ENCODE peak calls at places on chromosomes 13 and 19, in ten cellular contexts. One of them, this sample, is unnamed. For H3K9me3, the result is how much of the 10 kb centered on the place peaks cover.

GRCh38 chr19:12913871-12914690 is 5.0 kb downstream of the SYCE2 start:
- DNase-seq in ovary: no peak
- DNase-seq in K562: no peak
- DNase-seq in upper lobe of left lung: no peak
- DNase-seq in body of pancreas: no peak
- DNase-seq in tibial nerve: no peak
- DNase-seq in Peyer's patch: no peak
- DNase-seq in vagina: no peak
- DNase-seq in adrenal gland: peak
- DNase-seq in suprapubic skin: no peak
- DNase-seq in this sample: no peak

GRCh38 chr19:48466571-48467325 is 2.4 kb upstream of the CYTH2 start:
- DNase-seq in K562: no peak
- DNase-seq in upper lobe of left lung: no peak
- DNase-seq in suprapubic skin: no peak
- DNase-seq in body of pancreas: no peak
- DNase-seq in ovary: peak
- DNase-seq in Peyer's patch: no peak
- DNase-seq in vagina: no peak
- DNase-seq in tibial nerve: no peak
- DNase-seq in adrenal gland: peak
- DNase-seq in this sample: no peak

GRCh38 chr19:913080-913748 is at the start of gene R3HDM4:
- DNase-seq in ovary: peak
- DNase-seq in body of pancreas: peak
- DNase-seq in Peyer's patch: peak
- DNase-seq in adrenal gland: peak
- DNase-seq in K562: peak
- DNase-seq in suprapubic skin: no peak
- DNase-seq in vagina: no peak
- DNase-seq in upper lobe of left lung: peak
- DNase-seq in tibial nerve: peak
- DNase-seq in this sample: peak

GRCh38 chr19:53980553-53981407 is 10.7 kb upstream of the CACNG6 start:
- DNase-seq in K562: no peak
- DNase-seq in Peyer's patch: no peak
- DNase-seq in upper lobe of left lung: no peak
- DNase-seq in ovary: no peak
- DNase-seq in suprapubic skin: no peak
- DNase-seq in adrenal gland: no peak
- DNase-seq in vagina: no peak
- DNase-seq in body of pancreas: no peak
- DNase-seq in tibial nerve: no peak
- DNase-seq in this sample: peak

GRCh38 chr13:80084086-80084676 is 256.7 kb downstream of the SPRY2 start:
- DNase-seq in vagina: no peak
- DNase-seq in adrenal gland: peak
- DNase-seq in upper lobe of left lung: no peak
- DNase-seq in tibial nerve: no peak
- DNase-seq in K562: no peak
- DNase-seq in suprapubic skin: no peak
- DNase-seq in body of pancreas: no peak
- DNase-seq in ovary: no peak
- DNase-seq in Peyer's patch: no peak
- DNase-seq in this sample: no peak

GRCh38 chr13:28684257-28684656 is 25.3 kb downstream of the POMP start:
- DNase-seq in vagina: no peak
- DNase-seq in Peyer's patch: peak
- DNase-seq in ovary: no peak
- DNase-seq in K562: no peak
- DNase-seq in adrenal gland: no peak
- DNase-seq in body of pancreas: no peak
- DNase-seq in suprapubic skin: no peak
- DNase-seq in upper lobe of left lung: peak
- DNase-seq in tibial nerve: no peak
- DNase-seq in this sample: no peak

GRCh38 chr19:37964109-37964508 is 57.1 kb downstream of the SIPA1L3 start:
- DNase-seq in ovary: no peak
- DNase-seq in suprapubic skin: no peak
- DNase-seq in body of pancreas: no peak
- DNase-seq in upper lobe of left lung: no peak
- DNase-seq in K562: no peak
- DNase-seq in vagina: no peak
- DNase-seq in tibial nerve: no peak
- DNase-seq in adrenal gland: no peak
- DNase-seq in Peyer's patch: no peak
- DNase-seq in this sample: no peak

GRCh38 chr13:27496006-27496405 is 45.6 kb upstream of the MTIF3 start:
- DNase-seq in ovary: no peak
- DNase-seq in adrenal gland: no peak
- DNase-seq in K562: no peak
- DNase-seq in Peyer's patch: no peak
- DNase-seq in vagina: no peak
- DNase-seq in body of pancreas: no peak
- DNase-seq in tibial nerve: no peak
- DNase-seq in suprapubic skin: peak
- DNase-seq in upper lobe of left lung: no peak
- DNase-seq in this sample: no peak

GRCh38 chr13:112225429-112226090 is 150.6 kb upstream of the SPACA7 start:
- DNase-seq in suprapubic skin: peak
- DNase-seq in K562: no peak
- DNase-seq in ovary: no peak
- DNase-seq in adrenal gland: no peak
- DNase-seq in tibial nerve: no peak
- DNase-seq in Peyer's patch: no peak
- DNase-seq in upper lobe of left lung: no peak
- DNase-seq in body of pancreas: no peak
- DNase-seq in vagina: no peak
- DNase-seq in this sample: no peak

GRCh38 chr13:72820156-72820897 is 38.4 kb downstream of the PIBF1 start:
- DNase-seq in upper lobe of left lung: no peak
- DNase-seq in ovary: no peak
- DNase-seq in Peyer's patch: no peak
- DNase-seq in suprapubic skin: no peak
- DNase-seq in K562: no peak
- DNase-seq in tibial nerve: no peak
- DNase-seq in body of pancreas: no peak
- DNase-seq in adrenal gland: no peak
- DNase-seq in vagina: no peak
- DNase-seq in this sample: no peak

GRCh38 chr13:84481958-84482357 is 599.7 kb upstream of the SLITRK1 start:
- DNase-seq in K562: no peak
- DNase-seq in suprapubic skin: no peak
- DNase-seq in body of pancreas: no peak
- DNase-seq in vagina: no peak
- DNase-seq in ovary: no peak
- DNase-seq in adrenal gland: no peak
- DNase-seq in tibial nerve: no peak
- DNase-seq in upper lobe of left lung: no peak
- DNase-seq in Peyer's patch: no peak
- DNase-seq in this sample: no peak

GRCh38 chr13:98299243-98299953 is 122.3 kb upstream of the RNF113B start:
- DNase-seq in body of pancreas: no peak
- DNase-seq in tibial nerve: no peak
- DNase-seq in adrenal gland: no peak
- DNase-seq in suprapubic skin: no peak
- DNase-seq in ovary: no peak
- DNase-seq in upper lobe of left lung: no peak
- DNase-seq in K562: no peak
- DNase-seq in vagina: no peak
- DNase-seq in Peyer's patch: no peak
- DNase-seq in this sample: no peak

GRCh38 chr13:110373617-110374016 is 66.5 kb downstream of the COL4A2 start:
- DNase-seq in K562: no peak
- DNase-seq in adrenal gland: no peak
- DNase-seq in upper lobe of left lung: no peak
- DNase-seq in vagina: no peak
- DNase-seq in body of pancreas: no peak
- DNase-seq in tibial nerve: no peak
- DNase-seq in ovary: no peak
- DNase-seq in suprapubic skin: no peak
- DNase-seq in Peyer's patch: no peak
- DNase-seq in this sample: no peak

GRCh38 chr19:13011653-13012389 is 16.5 kb downstream of the NFIX start:
- DNase-seq in adrenal gland: no peak
- DNase-seq in suprapubic skin: no peak
- DNase-seq in vagina: no peak
- DNase-seq in ovary: peak
- DNase-seq in K562: no peak
- DNase-seq in tibial nerve: no peak
- DNase-seq in Peyer's patch: no peak
- DNase-seq in body of pancreas: no peak
- DNase-seq in upper lobe of left lung: peak
- DNase-seq in this sample: peak

GRCh38 chr13:82717249-82717648 is 1165.0 kb downstream of the SLITRK1 start:
- DNase-seq in adrenal gland: no peak
- DNase-seq in upper lobe of left lung: no peak
- DNase-seq in Peyer's patch: no peak
- DNase-seq in ovary: no peak
- DNase-seq in vagina: no peak
- DNase-seq in body of pancreas: no peak
- DNase-seq in K562: no peak
- DNase-seq in suprapubic skin: no peak
- DNase-seq in tibial nerve: no peak
- DNase-seq in this sample: no peak

GRCh38 chr13:41468631-41469030 is 11.3 kb downstream of the RGCC start:
- DNase-seq in K562: no peak
- DNase-seq in Peyer's patch: no peak
- DNase-seq in vagina: no peak
- DNase-seq in upper lobe of left lung: no peak
- DNase-seq in body of pancreas: no peak
- DNase-seq in adrenal gland: no peak
- DNase-seq in tibial nerve: no peak
- DNase-seq in suprapubic skin: no peak
- DNase-seq in ovary: no peak
- DNase-seq in this sample: no peak

GRCh38 chr19:6767357-6768235 is at the start of gene SH2D3A:
- DNase-seq in body of pancreas: peak
- DNase-seq in upper lobe of left lung: peak
- DNase-seq in Peyer's patch: peak
- DNase-seq in ovary: no peak
- DNase-seq in K562: peak
- DNase-seq in suprapubic skin: peak
- DNase-seq in vagina: no peak
- DNase-seq in tibial nerve: no peak
- DNase-seq in adrenal gland: peak
- DNase-seq in this sample: peak

GRCh38 chr13:81425286-81425685 is 1084.4 kb upstream of the SPRY2 start:
- DNase-seq in suprapubic skin: no peak
- DNase-seq in vagina: no peak
- DNase-seq in tibial nerve: no peak
- DNase-seq in body of pancreas: no peak
- DNase-seq in ovary: no peak
- DNase-seq in adrenal gland: no peak
- DNase-seq in K562: no peak
- DNase-seq in Peyer's patch: no peak
- DNase-seq in upper lobe of left lung: no peak
- DNase-seq in this sample: no peak
- H3K9me3 ChIP-seq in suprapubic skin: under half
- H3K9me3 ChIP-seq in vagina: under half
- H3K9me3 ChIP-seq in tibial nerve: under half
- H3K9me3 ChIP-seq in body of pancreas: under half
- H3K9me3 ChIP-seq in ovary: under half
- H3K9me3 ChIP-seq in adrenal gland: under half
- H3K9me3 ChIP-seq in K562: under half
- H3K9me3 ChIP-seq in Peyer's patch: under half
- H3K9me3 ChIP-seq in upper lobe of left lung: under half
- H3K9me3 ChIP-seq in this sample: under half

GRCh38 chr19:40365613-40366401 is 17.3 kb downstream of the PLD3 start:
- DNase-seq in tibial nerve: peak
- DNase-seq in body of pancreas: peak
- DNase-seq in adrenal gland: peak
- DNase-seq in upper lobe of left lung: peak
- DNase-seq in vagina: no peak
- DNase-seq in K562: peak
- DNase-seq in suprapubic skin: no peak
- DNase-seq in Peyer's patch: peak
- DNase-seq in ovary: peak
- DNase-seq in this sample: peak
- TF ChIP-seq POLR2A in tibial nerve: no peak
- TF ChIP-seq POLR2A in body of pancreas: no peak
- TF ChIP-seq POLR2A in adrenal gland: peak
- TF ChIP-seq POLR2A in upper lobe of left lung: no peak
- TF ChIP-seq POLR2A in vagina: no peak
- TF ChIP-seq POLR2A in K562: peak
- TF ChIP-seq POLR2A in suprapubic skin: no peak
- TF ChIP-seq POLR2A in Peyer's patch: no peak
- TF ChIP-seq POLR2A in ovary: no peak
- TF ChIP-seq POLR2A in this sample: no peak

DNA sequence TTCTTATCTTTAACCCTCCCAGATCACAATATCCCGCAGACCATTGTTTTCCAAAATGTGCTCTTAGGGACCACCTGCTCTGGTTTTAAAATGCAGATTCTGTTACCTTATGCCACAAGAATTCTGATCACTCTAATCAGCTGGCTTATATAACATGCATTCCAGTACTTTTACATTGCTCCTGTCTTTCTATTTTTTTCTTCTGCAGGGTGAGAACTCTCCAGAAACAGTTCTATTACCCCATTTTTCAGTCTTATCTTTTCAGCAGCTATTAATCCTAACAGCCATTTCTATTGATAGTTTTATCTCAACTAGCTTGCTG is 2.8 kb downstream of the ITM2B start:
- DNase-seq in body of pancreas: no peak
- DNase-seq in tibial nerve: no peak
- DNase-seq in adrenal gland: no peak
- DNase-seq in ovary: no peak
- DNase-seq in vagina: no peak
- DNase-seq in suprapubic skin: no peak
- DNase-seq in Peyer's patch: no peak
- DNase-seq in upper lobe of left lung: no peak
- DNase-seq in K562: no peak
- DNase-seq in this sample: no peak
- H3K4me3 ChIP-seq in body of pancreas: no peak
- H3K4me3 ChIP-seq in tibial nerve: peak
- H3K4me3 ChIP-seq in adrenal gland: peak
- H3K4me3 ChIP-seq in ovary: peak
- H3K4me3 ChIP-seq in vagina: peak
- H3K4me3 ChIP-seq in suprapubic skin: peak
- H3K4me3 ChIP-seq in Peyer's patch: peak
- H3K4me3 ChIP-seq in upper lobe of left lung: peak
- H3K4me3 ChIP-seq in K562: no peak
- H3K4me3 ChIP-seq in this sample: peak

GRCh38 chr19:9370747-9371619 is 8.2 kb downstream of the ZNF177 start:
- DNase-seq in upper lobe of left lung: no peak
- DNase-seq in Peyer's patch: no peak
- DNase-seq in K562: no peak
- DNase-seq in adrenal gland: no peak
- DNase-seq in tibial nerve: no peak
- DNase-seq in body of pancreas: no peak
- DNase-seq in vagina: no peak
- DNase-seq in ovary: no peak
- DNase-seq in suprapubic skin: no peak
- DNase-seq in this sample: no peak
- H3K9me3 ChIP-seq in upper lobe of left lung: half or more
- H3K9me3 ChIP-seq in Peyer's patch: half or more
- H3K9me3 ChIP-seq in K562: under half
- H3K9me3 ChIP-seq in adrenal gland: under half
- H3K9me3 ChIP-seq in tibial nerve: half or more
- H3K9me3 ChIP-seq in body of pancreas: half or more
- H3K9me3 ChIP-seq in vagina: under half
- H3K9me3 ChIP-seq in ovary: under half
- H3K9me3 ChIP-seq in suprapubic skin: half or more
- H3K9me3 ChIP-seq in this sample: under half